ENCODE peak calls at places on chromosomes 11 and 22, in seven cellular contexts. One of them, this sample, is unnamed.

GRCh38 chr22:23742505-23743264 is 8.2 kb downstream of the ZNF70 start:
- DNase-seq in ELR: peak
- DNase-seq in GM19239: no peak
- DNase-seq in stimulated activated CD8-positive, alpha-beta memory T cell treated with anti-CD3 and anti-CD28 coated beads, Interleukin-4, amount 100 ng/mL, for 1 hour: no peak
- DNase-seq in NCI-H1092: no peak
- DNase-seq in ovary: no peak
- DNase-seq in body of pancreas: peak
- DNase-seq in this sample: no peak

GRCh38 chr11:1554981-1555712 is 16.9 kb downstream of the DUSP8 start:
- DNase-seq in ELR: no peak
- DNase-seq in GM19239: no peak
- DNase-seq in stimulated activated CD8-positive, alpha-beta memory T cell treated with anti-CD3 and anti-CD28 coated beads, Interleukin-4, amount 100 ng/mL, for 1 hour: no peak
- DNase-seq in NCI-H1092: no peak
- DNase-seq in ovary: no peak
- DNase-seq in body of pancreas: peak
- DNase-seq in this sample: no peak

GRCh38 chr11:74055938-74056337 is 47.1 kb upstream of the UCP3 start:
- DNase-seq in ELR: peak
- DNase-seq in GM19239: no peak
- DNase-seq in stimulated activated CD8-positive, alpha-beta memory T cell treated with anti-CD3 and anti-CD28 coated beads, Interleukin-4, amount 100 ng/mL, for 1 hour: no peak
- DNase-seq in NCI-H1092: no peak
- DNase-seq in ovary: no peak
- DNase-seq in body of pancreas: no peak
- DNase-seq in this sample: no peak

GRCh38 chr22:23147632-23148387 is 2.5 kb downstream of the RAB36 start:
- DNase-seq in ELR: no peak
- DNase-seq in GM19239: no peak
- DNase-seq in stimulated activated CD8-positive, alpha-beta memory T cell treated with anti-CD3 and anti-CD28 coated beads, Interleukin-4, amount 100 ng/mL, for 1 hour: no peak
- DNase-seq in NCI-H1092: no peak
- DNase-seq in ovary: no peak
- DNase-seq in body of pancreas: peak
- DNase-seq in this sample: no peak

GRCh38 chr11:127859941-127860354 is 727.4 kb downstream of the ETS1 start:
- DNase-seq in ELR: no peak
- DNase-seq in GM19239: no peak
- DNase-seq in stimulated activated CD8-positive, alpha-beta memory T cell treated with anti-CD3 and anti-CD28 coated beads, Interleukin-4, amount 100 ng/mL, for 1 hour: no peak
- DNase-seq in NCI-H1092: no peak
- DNase-seq in ovary: no peak
- DNase-seq in body of pancreas: no peak
- DNase-seq in this sample: no peak

GRCh38 chr11:130872961-130873360 is 43.3 kb downstream of the SNX19 start:
- DNase-seq in ELR: peak
- DNase-seq in GM19239: no peak
- DNase-seq in stimulated activated CD8-positive, alpha-beta memory T cell treated with anti-CD3 and anti-CD28 coated beads, Interleukin-4, amount 100 ng/mL, for 1 hour: no peak
- DNase-seq in NCI-H1092: no peak
- DNase-seq in ovary: no peak
- DNase-seq in body of pancreas: no peak
- DNase-seq in this sample: no peak

GRCh38 chr22:33328789-33329296 is 270.7 kb upstream of the SYN3 start:
- DNase-seq in ELR: no peak
- DNase-seq in GM19239: no peak
- DNase-seq in stimulated activated CD8-positive, alpha-beta memory T cell treated with anti-CD3 and anti-CD28 coated beads, Interleukin-4, amount 100 ng/mL, for 1 hour: no peak
- DNase-seq in NCI-H1092: no peak
- DNase-seq in ovary: no peak
- DNase-seq in body of pancreas: no peak
- DNase-seq in this sample: no peak

GRCh38 chr11:27700351-27701261 is at the start of gene BDNF:
- DNase-seq in ELR: peak
- DNase-seq in GM19239: no peak
- DNase-seq in stimulated activated CD8-positive, alpha-beta memory T cell treated with anti-CD3 and anti-CD28 coated beads, Interleukin-4, amount 100 ng/mL, for 1 hour: no peak
- DNase-seq in NCI-H1092: no peak
- DNase-seq in ovary: no peak
- DNase-seq in body of pancreas: no peak
- DNase-seq in this sample: peak

GRCh38 chr11:86804871-86805415 is 4.6 kb downstream of the PRSS23 start:
- DNase-seq in ELR: no peak
- DNase-seq in GM19239: no peak
- DNase-seq in stimulated activated CD8-positive, alpha-beta memory T cell treated with anti-CD3 and anti-CD28 coated beads, Interleukin-4, amount 100 ng/mL, for 1 hour: no peak
- DNase-seq in NCI-H1092: no peak
- DNase-seq in ovary: no peak
- DNase-seq in body of pancreas: no peak
- DNase-seq in this sample: no peak

GRCh38 chr11:47403571-47403970 is 4.8 kb upstream of the SLC39A13 start:
- DNase-seq in ELR: no peak
- DNase-seq in GM19239: no peak
- DNase-seq in stimulated activated CD8-positive, alpha-beta memory T cell treated with anti-CD3 and anti-CD28 coated beads, Interleukin-4, amount 100 ng/mL, for 1 hour: no peak
- DNase-seq in NCI-H1092: no peak
- DNase-seq in ovary: no peak
- DNase-seq in body of pancreas: no peak
- DNase-seq in this sample: no peak

GRCh38 chr11:85742873-85743275 is 56.9 kb upstream of the CCDC89 start:
- DNase-seq in ELR: no peak
- DNase-seq in GM19239: no peak
- DNase-seq in stimulated activated CD8-positive, alpha-beta memory T cell treated with anti-CD3 and anti-CD28 coated beads, Interleukin-4, amount 100 ng/mL, for 1 hour: no peak
- DNase-seq in NCI-H1092: no peak
- DNase-seq in ovary: no peak
- DNase-seq in body of pancreas: no peak
- DNase-seq in this sample: no peak

GRCh38 chr11:68598816-68599653 is 85.3 kb upstream of the GAL start:
- DNase-seq in ELR: no peak
- DNase-seq in GM19239: no peak
- DNase-seq in stimulated activated CD8-positive, alpha-beta memory T cell treated with anti-CD3 and anti-CD28 coated beads, Interleukin-4, amount 100 ng/mL, for 1 hour: no peak
- DNase-seq in NCI-H1092: no peak
- DNase-seq in ovary: no peak
- DNase-seq in body of pancreas: no peak
- DNase-seq in this sample: no peak

GRCh38 chr22:27139935-27140493 is 482.6 kb downstream of the MIAT start:
- DNase-seq in ELR: peak
- DNase-seq in GM19239: no peak
- DNase-seq in stimulated activated CD8-positive, alpha-beta memory T cell treated with anti-CD3 and anti-CD28 coated beads, Interleukin-4, amount 100 ng/mL, for 1 hour: no peak
- DNase-seq in NCI-H1092: peak
- DNase-seq in ovary: peak
- DNase-seq in body of pancreas: no peak
- DNase-seq in this sample: no peak

GRCh38 chr22:36659762-36660509 is 43.6 kb downstream of the CACNG2 start:
- DNase-seq in ELR: peak
- DNase-seq in GM19239: no peak
- DNase-seq in stimulated activated CD8-positive, alpha-beta memory T cell treated with anti-CD3 and anti-CD28 coated beads, Interleukin-4, amount 100 ng/mL, for 1 hour: no peak
- DNase-seq in NCI-H1092: peak
- DNase-seq in ovary: peak
- DNase-seq in body of pancreas: peak
- DNase-seq in this sample: peak

GRCh38 chr11:62708423-62709261 is 1.2 kb downstream of the GNG3 start:
- DNase-seq in ELR: no peak
- DNase-seq in GM19239: no peak
- DNase-seq in stimulated activated CD8-positive, alpha-beta memory T cell treated with anti-CD3 and anti-CD28 coated beads, Interleukin-4, amount 100 ng/mL, for 1 hour: no peak
- DNase-seq in NCI-H1092: no peak
- DNase-seq in ovary: peak
- DNase-seq in body of pancreas: peak
- DNase-seq in this sample: peak

GRCh38 chr11:68036717-68037239 is 2.0 kb upstream of the TCIRG1 start:
- DNase-seq in ELR: no peak
- DNase-seq in GM19239: no peak
- DNase-seq in stimulated activated CD8-positive, alpha-beta memory T cell treated with anti-CD3 and anti-CD28 coated beads, Interleukin-4, amount 100 ng/mL, for 1 hour: no peak
- DNase-seq in NCI-H1092: no peak
- DNase-seq in ovary: no peak
- DNase-seq in body of pancreas: peak
- DNase-seq in this sample: peak

GRCh38 chr11:28401446-28401845 is 293.3 kb downstream of the METTL15 start:
- DNase-seq in ELR: no peak
- DNase-seq in GM19239: no peak
- DNase-seq in stimulated activated CD8-positive, alpha-beta memory T cell treated with anti-CD3 and anti-CD28 coated beads, Interleukin-4, amount 100 ng/mL, for 1 hour: no peak
- DNase-seq in NCI-H1092: no peak
- DNase-seq in ovary: no peak
- DNase-seq in body of pancreas: no peak
- DNase-seq in this sample: no peak

GRCh38 chr22:38950527-38951111 is 6.8 kb upstream of the APOBEC3A start:
- DNase-seq in ELR: no peak
- DNase-seq in GM19239: no peak
- DNase-seq in stimulated activated CD8-positive, alpha-beta memory T cell treated with anti-CD3 and anti-CD28 coated beads, Interleukin-4, amount 100 ng/mL, for 1 hour: no peak
- DNase-seq in NCI-H1092: no peak
- DNase-seq in ovary: no peak
- DNase-seq in body of pancreas: peak
- DNase-seq in this sample: no peak

GRCh38 chr11:119739021-119739703 is 10.2 kb upstream of the NECTIN1 start:
- DNase-seq in ELR: no peak
- DNase-seq in GM19239: no peak
- DNase-seq in stimulated activated CD8-positive, alpha-beta memory T cell treated with anti-CD3 and anti-CD28 coated beads, Interleukin-4, amount 100 ng/mL, for 1 hour: no peak
- DNase-seq in NCI-H1092: peak
- DNase-seq in ovary: no peak
- DNase-seq in body of pancreas: no peak
- DNase-seq in this sample: peak

GRCh38 chr11:4560462-4560861 is 15.5 kb downstream of the OR52M1 start:
- DNase-seq in ELR: no peak
- DNase-seq in GM19239: no peak
- DNase-seq in stimulated activated CD8-positive, alpha-beta memory T cell treated with anti-CD3 and anti-CD28 coated beads, Interleukin-4, amount 100 ng/mL, for 1 hour: no peak
- DNase-seq in NCI-H1092: no peak
- DNase-seq in ovary: no peak
- DNase-seq in body of pancreas: no peak
- DNase-seq in this sample: no peak

GRCh38 chr22:39318507-39319283 is 728 bp downstream of the RPL3 start:
- DNase-seq in ELR: peak
- DNase-seq in GM19239: no peak
- DNase-seq in stimulated activated CD8-positive, alpha-beta memory T cell treated with anti-CD3 and anti-CD28 coated beads, Interleukin-4, amount 100 ng/mL, for 1 hour: no peak
- DNase-seq in NCI-H1092: no peak
- DNase-seq in ovary: no peak
- DNase-seq in body of pancreas: no peak
- DNase-seq in this sample: peak

GRCh38 chr11:66289548-66290331 is 797 bp upstream of the YIF1A start:
- DNase-seq in ELR: peak
- DNase-seq in GM19239: peak
- DNase-seq in stimulated activated CD8-positive, alpha-beta memory T cell treated with anti-CD3 and anti-CD28 coated beads, Interleukin-4, amount 100 ng/mL, for 1 hour: no peak
- DNase-seq in NCI-H1092: no peak
- DNase-seq in ovary: peak
- DNase-seq in body of pancreas: peak
- DNase-seq in this sample: peak